ENCODE peak calls at places on chromosomes 16 and 17, in eight cellular contexts. P is activated T-cell treated with anti-CD3 and anti-CD28 coated beads for 24 hours, A is upper lobe of right lung, V is hypothalamus, K is AG04450, S is EL, X is H54, N is NCI-H1436. C is an unnamed sample.
A peak's percentile ranks its signal among the peaks of the same experiment; 100 is the strongest.

GRCh38 chr16:1181715-1182671 is 29.1 kb downstream of the CACNA1H start:
- DNase-seq in P (no peak), A (peak; percentile 87), V (no peak), K (peak; percentile 58), S (peak; percentile 69), X (peak; percentile 78), N (no peak), C (no peak)

GRCh38 chr17:8408371-8408770 is 10.7 kb upstream of the RNF222 start:
- DNase-seq in P (no peak), A (no peak), V (no peak), K (no peak), S (no peak), X (no peak), N (no peak), C (no peak)

GRCh38 chr16:19555938-19556778 is 655 bp downstream of the VPS35L start:
- DNase-seq in P (peak; percentile 13), A (no peak), V (no peak), K (no peak), S (peak; percentile 47), X (no peak), N (no peak), C (no peak)

GRCh38 chr17:29179232-29180036 is 764 bp downstream of the MYO18A start:
- DNase-seq in P (no peak), A (peak; percentile 90), V (no peak), K (no peak), S (peak; percentile 44), X (peak; percentile 46), N (peak; percentile 46), C (peak; percentile 30)

GRCh38 chr17:74542166-74542565 is 3.7 kb downstream of the CD300C start:
- DNase-seq in P (no peak), A (no peak), V (no peak), K (no peak), S (no peak), X (no peak), N (no peak), C (no peak)

GRCh38 chr16:71628810-71629209 is 2.8 kb downstream of the MARVELD3 start:
- DNase-seq in P (no peak), A (no peak), V (no peak), K (no peak), S (peak; percentile 13), X (peak; percentile 42), N (peak; percentile 18), C (no peak)

GRCh38 chr16:13961099-13961811 is 41.3 kb downstream of the ERCC4 start:
- DNase-seq in P (no peak), A (no peak), V (no peak), K (peak; percentile 29), S (no peak), X (no peak), N (no peak), C (no peak)

GRCh38 chr17:28385037-28385797 is 13.7 kb downstream of the SARM1 start:
- DNase-seq in P (no peak), A (peak; percentile 75), V (no peak), K (no peak), S (no peak), X (no peak), N (no peak), C (no peak)

GRCh38 chr16:81127051-81127450 is 30.9 kb upstream of the GCSH start:
- DNase-seq in P (no peak), A (no peak), V (no peak), K (peak; percentile 41), S (peak; percentile 99), X (peak; percentile 44), N (no peak), C (no peak)

GRCh38 chr17:48595107-48595999 is 1.8 kb upstream of the HOXB5 start:
- DNase-seq in P (no peak), A (no peak), V (no peak), K (no peak), S (no peak), X (no peak), N (no peak), C (no peak)

GRCh38 chr17:68101992-68102758 is 66.6 kb downstream of the KPNA2 start:
- DNase-seq in P (no peak), A (no peak), V (no peak), K (no peak), S (peak; percentile 17), X (no peak), N (no peak), C (peak; percentile 1)

GRCh38 chr16:1863681-1864460 is 8.1 kb downstream of the MEIOB start:
- DNase-seq in P (no peak), A (no peak), V (no peak), K (no peak), S (peak; percentile 29), X (no peak), N (peak; percentile 50), C (no peak)

GRCh38 chr16:81778861-81779539 is at the start of gene PLCG2:
- DNase-seq in P (peak; percentile 68), A (peak; percentile 92), V (no peak), K (no peak), S (peak; percentile 58), X (peak; percentile 84), N (peak; percentile 18), C (no peak)

GRCh38 chr16:4659363-4660353 is 33.7 kb upstream of the NUDT16L1 start:
- DNase-seq in P (no peak), A (no peak), V (no peak), K (no peak), S (no peak), X (no peak), N (no peak), C (no peak)

GRCh38 chr17:81885869-81886548 is 5.4 kb downstream of the ALYREF start:
- DNase-seq in P (no peak), A (no peak), V (no peak), K (no peak), S (peak; percentile 80), X (peak; percentile 94), N (no peak), C (no peak)

GRCh38 chr17:69967910-69968411 is 107.1 kb upstream of the KCNJ16 start:
- DNase-seq in P (no peak), A (no peak), V (no peak), K (peak; percentile 80), S (peak; percentile 87), X (no peak), N (no peak), C (no peak)

GRCh38 chr16:3607634-3608033 is 3.8 kb downstream of the SLX4 start:
- DNase-seq in P (no peak), A (no peak), V (no peak), K (no peak), S (no peak), X (no peak), N (no peak), C (no peak)

GRCh38 chr16:27638833-27639587 is 89.1 kb downstream of the KATNIP start:
- DNase-seq in P (no peak), A (no peak), V (no peak), K (no peak), S (no peak), X (no peak), N (no peak), C (no peak)

GRCh38 chr17:78442648-78443128 is 64.2 kb downstream of the PGS1 start:
- DNase-seq in P (no peak), A (peak; percentile 90), V (no peak), K (peak; percentile 34), S (no peak), X (no peak), N (no peak), C (no peak)

GRCh38 chr16:8686031-8686621 is 11.7 kb downstream of the ABAT start:
- DNase-seq in P (no peak), A (no peak), V (no peak), K (no peak), S (no peak), X (no peak), N (no peak), C (no peak)

GRCh38 chr16:50534958-50535357 is 13.2 kb upstream of the NKD1 start:
- DNase-seq in P (no peak), A (no peak), V (no peak), K (no peak), S (no peak), X (no peak), N (no peak), C (no peak)

GRCh38 chr17:29848737-29849136 is 81.3 kb downstream of the SSH2 start:
- DNase-seq in P (no peak), A (no peak), V (no peak), K (peak; percentile 18), S (no peak), X (no peak), N (no peak), C (no peak)

GRCh38 chr16:4942481-4942880 is 5.5 kb upstream of the PPL start:
- DNase-seq in P (no peak), A (peak; percentile 39), V (no peak), K (no peak), S (no peak), X (no peak), N (no peak), C (no peak)

GRCh38 chr17:36592316-36592710 is 634 bp downstream of the DHRS11 start:
- DNase-seq in P (no peak), A (no peak), V (no peak), K (no peak), S (peak; percentile 60), X (no peak), N (peak; percentile 32), C (peak; percentile 10)

GRCh38 chr17:78774456-78774855 is 7.6 kb downstream of the CYTH1 start:
- DNase-seq in P (no peak), A (no peak), V (no peak), K (no peak), S (no peak), X (no peak), N (no peak), C (no peak)

GRCh38 chr16:64626771-64627170 is 495.1 kb downstream of the CDH11 start:
- DNase-seq in P (no peak), A (no peak), V (no peak), K (no peak), S (no peak), X (no peak), N (no peak), C (no peak)